ENCODE peak calls at places on chromosomes 12 and 14, in six cellular contexts. One of them, this sample, is unnamed.

GRCh38 chr12:124392271-124392990 is 97.5 kb downstream of the RFLNA start:
- DNase-seq in tibial nerve: no peak
- DNase-seq in fibroblast of pulmonary artery: peak
- DNase-seq in prostate gland: no peak
- DNase-seq in BE2C: peak
- DNase-seq in cardiac fibroblast: no peak
- DNase-seq in this sample: no peak

GRCh38 chr12:6039894-6040601 is 84.4 kb downstream of the VWF start:
- DNase-seq in BE2C: peak
- DNase-seq in tibial nerve: peak
- DNase-seq in cardiac fibroblast: peak
- DNase-seq in fibroblast of pulmonary artery: peak
- DNase-seq in prostate gland: peak
- DNase-seq in this sample: peak

GRCh38 chr14:71394386-71394785 is 487.1 kb downstream of the PCNX1 start:
- DNase-seq in fibroblast of pulmonary artery: no peak
- DNase-seq in BE2C: no peak
- DNase-seq in tibial nerve: no peak
- DNase-seq in cardiac fibroblast: no peak
- DNase-seq in prostate gland: no peak
- DNase-seq in this sample: no peak

GRCh38 chr12:124915249-124916236 is 1.1 kb upstream of the UBC start:
- DNase-seq in prostate gland: peak
- DNase-seq in BE2C: no peak
- DNase-seq in fibroblast of pulmonary artery: peak
- DNase-seq in tibial nerve: peak
- DNase-seq in cardiac fibroblast: peak
- DNase-seq in this sample: peak

GRCh38 chr12:24496755-24497154 is 452.1 kb downstream of the BCAT1 start:
- DNase-seq in cardiac fibroblast: peak
- DNase-seq in tibial nerve: no peak
- DNase-seq in prostate gland: no peak
- DNase-seq in fibroblast of pulmonary artery: no peak
- DNase-seq in BE2C: no peak
- DNase-seq in this sample: peak

GRCh38 chr12:3131129-3131528 is 54.0 kb downstream of the TSPAN9 start:
- DNase-seq in fibroblast of pulmonary artery: no peak
- DNase-seq in cardiac fibroblast: no peak
- DNase-seq in prostate gland: no peak
- DNase-seq in tibial nerve: no peak
- DNase-seq in BE2C: no peak
- DNase-seq in this sample: no peak

GRCh38 chr12:1811281-1811947 is 9.0 kb upstream of the LRTM2 start:
- DNase-seq in BE2C: no peak
- DNase-seq in cardiac fibroblast: peak
- DNase-seq in prostate gland: no peak
- DNase-seq in tibial nerve: no peak
- DNase-seq in fibroblast of pulmonary artery: peak
- DNase-seq in this sample: no peak

GRCh38 chr14:94005324-94005723 is 8.2 kb downstream of the CCDC197 start:
- DNase-seq in BE2C: peak
- DNase-seq in fibroblast of pulmonary artery: no peak
- DNase-seq in prostate gland: no peak
- DNase-seq in cardiac fibroblast: no peak
- DNase-seq in tibial nerve: no peak
- DNase-seq in this sample: peak

GRCh38 chr14:89185919-89186849 is 230.8 kb downstream of the FOXN3 start:
- DNase-seq in BE2C: peak
- DNase-seq in tibial nerve: no peak
- DNase-seq in prostate gland: peak
- DNase-seq in fibroblast of pulmonary artery: peak
- DNase-seq in cardiac fibroblast: peak
- DNase-seq in this sample: peak

GRCh38 chr12:1947081-1947480 is 28.6 kb upstream of the CACNA2D4 start:
- DNase-seq in prostate gland: no peak
- DNase-seq in BE2C: no peak
- DNase-seq in tibial nerve: no peak
- DNase-seq in fibroblast of pulmonary artery: peak
- DNase-seq in cardiac fibroblast: peak
- DNase-seq in this sample: no peak

GRCh38 chr14:101508948-101509729 is 52.2 kb upstream of the DIO3 start:
- DNase-seq in tibial nerve: no peak
- DNase-seq in fibroblast of pulmonary artery: no peak
- DNase-seq in BE2C: no peak
- DNase-seq in prostate gland: no peak
- DNase-seq in cardiac fibroblast: no peak
- DNase-seq in this sample: no peak

GRCh38 chr14:64539186-64539552 is 1.4 kb upstream of the HSPA2 start:
- DNase-seq in fibroblast of pulmonary artery: no peak
- DNase-seq in cardiac fibroblast: peak
- DNase-seq in prostate gland: no peak
- DNase-seq in tibial nerve: no peak
- DNase-seq in BE2C: no peak
- DNase-seq in this sample: peak

GRCh38 chr14:24565766-24566165 is 10.3 kb downstream of the CTSG start:
- DNase-seq in tibial nerve: no peak
- DNase-seq in cardiac fibroblast: no peak
- DNase-seq in BE2C: no peak
- DNase-seq in fibroblast of pulmonary artery: no peak
- DNase-seq in prostate gland: no peak
- DNase-seq in this sample: no peak

GRCh38 chr14:27409936-27410335 is 812.1 kb upstream of the NOVA1 start:
- DNase-seq in BE2C: no peak
- DNase-seq in tibial nerve: no peak
- DNase-seq in fibroblast of pulmonary artery: no peak
- DNase-seq in prostate gland: no peak
- DNase-seq in cardiac fibroblast: no peak
- DNase-seq in this sample: no peak

GRCh38 chr12:43692064-43692463 is 66.5 kb downstream of the PUS7L start:
- DNase-seq in BE2C: no peak
- DNase-seq in cardiac fibroblast: peak
- DNase-seq in tibial nerve: no peak
- DNase-seq in fibroblast of pulmonary artery: peak
- DNase-seq in prostate gland: no peak
- DNase-seq in this sample: peak

GRCh38 chr12:17976202-17976601 is 113.8 kb downstream of the RERGL start:
- DNase-seq in BE2C: no peak
- DNase-seq in tibial nerve: no peak
- DNase-seq in prostate gland: no peak
- DNase-seq in cardiac fibroblast: no peak
- DNase-seq in fibroblast of pulmonary artery: no peak
- DNase-seq in this sample: peak

GRCh38 chr12:90572778-90573177 is 382.2 kb downstream of the CCER1 start:
- DNase-seq in fibroblast of pulmonary artery: no peak
- DNase-seq in BE2C: no peak
- DNase-seq in prostate gland: no peak
- DNase-seq in tibial nerve: no peak
- DNase-seq in cardiac fibroblast: no peak
- DNase-seq in this sample: no peak

DNA sequence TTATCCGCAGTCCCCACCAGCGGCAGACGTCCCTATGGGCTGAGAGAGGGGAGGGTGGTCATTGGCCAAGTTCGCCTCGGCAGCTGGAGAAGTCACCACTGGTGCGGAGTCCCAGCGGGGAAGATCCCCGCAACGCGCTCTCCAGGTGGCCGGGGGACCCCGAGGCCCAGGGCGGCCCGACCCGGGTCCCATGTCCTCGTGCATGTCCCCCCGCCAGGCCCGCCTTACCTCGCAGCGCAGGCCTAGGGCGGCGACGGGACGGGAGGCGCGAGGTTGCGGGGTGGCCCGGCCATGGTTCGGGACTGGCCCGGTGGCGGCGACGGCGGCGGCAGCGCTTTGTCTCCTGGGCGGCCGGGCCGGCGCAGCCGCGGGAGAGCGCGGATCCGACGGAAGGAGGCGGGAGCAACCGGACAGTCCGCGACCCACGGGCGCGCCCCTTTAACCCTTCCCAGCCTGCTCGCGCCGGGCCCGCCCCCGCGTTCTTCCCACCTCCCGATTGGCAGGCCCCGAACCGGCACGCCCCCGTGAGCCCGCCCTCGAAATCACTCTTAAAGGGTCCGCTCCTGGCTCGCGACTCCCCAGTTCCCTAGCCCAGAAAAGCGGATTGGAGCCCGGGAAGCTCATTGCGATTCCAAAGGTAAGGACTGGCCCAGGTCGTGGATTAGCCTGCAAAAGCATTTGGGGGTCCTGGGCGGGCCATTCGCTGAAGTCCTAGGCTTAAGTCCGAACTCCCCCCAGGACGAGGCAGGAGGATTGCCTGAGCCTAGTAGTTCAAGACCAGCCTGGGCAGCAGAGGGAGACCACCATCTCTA is at the start of gene PHETA1:
- DNase-seq in cardiac fibroblast: peak
- DNase-seq in fibroblast of pulmonary artery: peak
- DNase-seq in prostate gland: peak
- DNase-seq in tibial nerve: peak
- DNase-seq in BE2C: peak
- DNase-seq in this sample: peak
- TF ChIP-seq CTCF in cardiac fibroblast: no peak
- TF ChIP-seq CTCF in fibroblast of pulmonary artery: no peak
- TF ChIP-seq CTCF in prostate gland: peak
- TF ChIP-seq CTCF in tibial nerve: peak
- TF ChIP-seq CTCF in BE2C: no peak
- TF ChIP-seq CTCF in this sample: no peak

GRCh38 chr14:74140374-74140850 is 55.7 kb downstream of the LIN52 start:
- DNase-seq in cardiac fibroblast: peak
- DNase-seq in prostate gland: no peak
- DNase-seq in fibroblast of pulmonary artery: peak
- DNase-seq in tibial nerve: peak
- DNase-seq in BE2C: peak
- DNase-seq in this sample: no peak
- H3K4me3 ChIP-seq in cardiac fibroblast: no peak
- H3K4me3 ChIP-seq in prostate gland: no peak
- H3K4me3 ChIP-seq in fibroblast of pulmonary artery: no peak
- H3K4me3 ChIP-seq in tibial nerve: no peak
- H3K4me3 ChIP-seq in BE2C: no peak
- H3K4me3 ChIP-seq in this sample: no peak

GRCh38 chr14:62159314-62159713 is 397.1 kb downstream of the SNAPC1 start:
- DNase-seq in fibroblast of pulmonary artery: no peak
- DNase-seq in cardiac fibroblast: no peak
- DNase-seq in tibial nerve: no peak
- DNase-seq in prostate gland: no peak
- DNase-seq in BE2C: no peak
- DNase-seq in this sample: no peak

GRCh38 chr14:62158779-62159178 is 396.6 kb downstream of the SNAPC1 start:
- DNase-seq in cardiac fibroblast: no peak
- DNase-seq in BE2C: no peak
- DNase-seq in fibroblast of pulmonary artery: no peak
- DNase-seq in prostate gland: no peak
- DNase-seq in tibial nerve: no peak
- DNase-seq in this sample: no peak

GRCh38 chr14:62168564-62169155 is 406.4 kb downstream of the SNAPC1 start:
- DNase-seq in BE2C: no peak
- DNase-seq in fibroblast of pulmonary artery: no peak
- DNase-seq in tibial nerve: no peak
- DNase-seq in prostate gland: no peak
- DNase-seq in cardiac fibroblast: peak
- DNase-seq in this sample: no peak

DNA sequence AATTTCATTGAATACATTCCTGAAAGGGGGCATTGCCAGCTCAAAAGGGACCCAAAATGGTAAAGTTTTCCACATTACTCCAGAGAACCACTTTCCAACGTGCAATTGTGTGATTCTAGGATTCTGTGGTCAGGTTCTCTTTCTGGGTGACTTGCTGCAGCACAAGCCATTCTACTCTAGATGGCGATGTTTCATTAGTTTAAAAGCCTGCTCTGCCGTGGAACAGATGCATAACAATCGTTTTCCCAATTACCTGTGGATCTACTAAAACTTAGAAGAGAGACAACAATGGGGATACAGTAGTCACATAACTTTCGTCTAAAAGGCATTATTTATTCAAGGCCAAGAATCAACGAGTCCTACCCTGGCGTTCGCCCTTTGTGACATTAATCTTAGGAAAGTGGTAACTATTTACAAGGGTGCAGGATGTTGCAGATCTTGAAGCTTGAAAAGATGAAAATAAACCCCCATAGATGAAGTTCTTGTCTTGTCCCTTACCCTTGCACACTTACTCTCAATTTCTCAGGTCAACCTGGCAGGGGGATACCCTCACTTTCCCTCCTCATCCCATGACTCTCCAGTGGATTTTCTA is 400.9 kb downstream of the SNAPC1 start:
- DNase-seq in prostate gland: peak
- DNase-seq in BE2C: peak
- DNase-seq in tibial nerve: peak
- DNase-seq in fibroblast of pulmonary artery: peak
- DNase-seq in cardiac fibroblast: peak
- DNase-seq in this sample: peak
- TF ChIP-seq CTCF in prostate gland: peak
- TF ChIP-seq CTCF in BE2C: peak
- TF ChIP-seq CTCF in tibial nerve: peak
- TF ChIP-seq CTCF in fibroblast of pulmonary artery: peak
- TF ChIP-seq CTCF in cardiac fibroblast: peak
- TF ChIP-seq CTCF in this sample: peak

GRCh38 chr12:47818382-47818700 is 1.4 kb downstream of the HDAC7 start:
- DNase-seq in fibroblast of pulmonary artery: no peak
- DNase-seq in prostate gland: no peak
- DNase-seq in cardiac fibroblast: peak
- DNase-seq in tibial nerve: no peak
- DNase-seq in BE2C: no peak
- DNase-seq in this sample: no peak

GRCh38 chr12:47818007-47818376 is 1.7 kb downstream of the HDAC7 start:
- DNase-seq in cardiac fibroblast: no peak
- DNase-seq in fibroblast of pulmonary artery: no peak
- DNase-seq in tibial nerve: no peak
- DNase-seq in prostate gland: no peak
- DNase-seq in BE2C: no peak
- DNase-seq in this sample: no peak

GRCh38 chr12:47817272-47818006 is 2.3 kb downstream of the HDAC7 start:
- DNase-seq in cardiac fibroblast: peak
- DNase-seq in BE2C: no peak
- DNase-seq in fibroblast of pulmonary artery: no peak
- DNase-seq in prostate gland: no peak
- DNase-seq in tibial nerve: no peak
- DNase-seq in this sample: no peak

GRCh38 chr12:47814539-47815170 is 5.0 kb downstream of the HDAC7 start:
- DNase-seq in fibroblast of pulmonary artery: no peak
- DNase-seq in cardiac fibroblast: no peak
- DNase-seq in prostate gland: no peak
- DNase-seq in BE2C: no peak
- DNase-seq in tibial nerve: no peak
- DNase-seq in this sample: no peak

DNA sequence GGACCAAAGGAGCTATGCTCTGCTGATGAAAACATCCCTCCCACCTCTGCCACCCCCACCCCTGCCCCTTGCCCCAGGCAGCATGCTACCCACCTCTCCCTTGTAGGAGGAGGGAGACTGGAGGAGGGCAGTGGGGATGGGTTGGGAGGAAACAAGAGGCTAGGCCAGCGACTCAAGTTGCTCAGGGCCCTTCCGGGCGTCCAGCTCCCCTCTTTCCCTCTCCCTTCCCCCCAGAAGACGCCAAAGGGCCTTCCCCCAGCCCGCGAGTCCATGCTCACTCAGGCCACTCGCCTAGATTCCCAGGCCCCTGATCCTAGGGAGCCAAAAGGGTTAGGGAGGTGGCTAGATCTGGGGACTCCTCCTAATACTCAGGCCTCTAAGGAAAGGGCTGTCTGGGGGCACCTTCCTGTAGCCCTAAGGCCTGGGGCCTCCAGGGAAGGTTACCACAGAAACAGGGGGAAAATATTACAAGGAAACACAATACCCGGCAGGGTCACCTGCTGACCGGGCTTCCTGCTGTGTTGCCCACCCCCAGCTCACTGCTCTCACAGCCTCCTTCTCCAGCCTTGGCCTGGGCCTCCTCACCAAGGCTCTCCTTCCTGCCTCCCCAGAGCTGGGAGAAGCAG is 2.9 kb downstream of the HDAC7 start:
- DNase-seq in tibial nerve: no peak
- DNase-seq in cardiac fibroblast: peak
- DNase-seq in BE2C: peak
- DNase-seq in prostate gland: no peak
- DNase-seq in fibroblast of pulmonary artery: peak
- DNase-seq in this sample: no peak
- H3K4me3 ChIP-seq in tibial nerve: peak
- H3K4me3 ChIP-seq in cardiac fibroblast: peak
- H3K4me3 ChIP-seq in BE2C: no peak
- H3K4me3 ChIP-seq in prostate gland: no peak
- H3K4me3 ChIP-seq in fibroblast of pulmonary artery: peak
- H3K4me3 ChIP-seq in this sample: no peak

This sample was measured in epithelial cell of esophagus.